ENCODE peak calls at places on chromosomes 3 and 15, in eight cellular contexts. V is naive thymus-derived CD8-positive, alpha-beta T cell; W is mesothelial cell of epicardium; E is NCI-H345; Z is activated naive CD8-positive, alpha-beta T cell treated with anti-CD3 and anti-CD28 coated beads, Interleukin-2, amount 50 U/mL, for 24 hours; A is DMS153; O is SK-N-SH; M is substantia nigra. J is an unnamed sample.
A peak's percentile ranks its signal among the peaks of the same experiment; 100 is the strongest.

GRCh38 chr3:127610105-127610504 is 11.9 kb downstream of the MCM2 start:
- DNase-seq in V (no peak), W (no peak), E (no peak), Z (no peak), A (no peak), O (no peak), M (no peak), J (no peak)

GRCh38 chr3:127714866-127715265 is 42.1 kb downstream of the ABTB1 start:
- DNase-seq in V (no peak), W (no peak), E (no peak), Z (no peak), A (no peak), O (no peak), M (no peak), J (no peak)

GRCh38 chr3:61820306-61820992 is 259.1 kb downstream of the PTPRG start:
- DNase-seq in V (no peak), W (no peak), E (no peak), Z (no peak), A (no peak), O (no peak), M (no peak), J (no peak)

GRCh38 chr3:42839616-42840015 is 30.4 kb downstream of the ACKR2 start:
- DNase-seq in V (peak; percentile 14), W (no peak), E (peak; percentile 23), Z (no peak), A (no peak), O (peak; percentile 66), M (peak; percentile 44), J (peak; percentile 68)

GRCh38 chr15:74789171-74789627 is 7.3 kb downstream of the CSK start:
- DNase-seq in V (no peak), W (no peak), E (no peak), Z (peak; percentile 35), A (no peak), O (no peak), M (no peak), J (no peak)

GRCh38 chr15:78243491-78243941 is 9.2 kb upstream of the ACSBG1 start:
- DNase-seq in V (no peak), W (no peak), E (no peak), Z (no peak), A (no peak), O (peak; percentile 66), M (peak; percentile 62), J (no peak)

GRCh38 chr3:33664195-33664594 is 53.9 kb downstream of the CLASP2 start:
- DNase-seq in V (no peak), W (no peak), E (no peak), Z (no peak), A (no peak), O (no peak), M (no peak), J (no peak)

GRCh38 chr3:139117883-139118760 is 73.4 kb upstream of the PRR23C start:
- DNase-seq in V (no peak), W (no peak), E (no peak), Z (no peak), A (no peak), O (no peak), M (no peak), J (no peak)

GRCh38 chr3:102224171-102224570 is 210.6 kb upstream of the ZPLD1 start:
- DNase-seq in V (no peak), W (no peak), E (no peak), Z (no peak), A (no peak), O (peak; percentile 9), M (no peak), J (peak; percentile 3)

GRCh38 chr15:97177135-97177704 is 783.3 kb upstream of the ARRDC4 start:
- DNase-seq in V (no peak), W (peak; percentile 55), E (no peak), Z (no peak), A (no peak), O (no peak), M (no peak), J (no peak)

GRCh38 chr3:115845986-115846385 is 222.7 kb downstream of the GAP43 start:
- DNase-seq in V (no peak), W (no peak), E (no peak), Z (no peak), A (no peak), O (no peak), M (no peak), J (no peak)

GRCh38 chr3:42084593-42084992 is 6.6 kb upstream of the TRAK1 start:
- DNase-seq in V (no peak), W (no peak), E (no peak), Z (no peak), A (no peak), O (no peak), M (no peak), J (no peak)

GRCh38 chr15:66038387-66039116 is 169.3 kb downstream of the RAB11A start:
- DNase-seq in V (no peak), W (no peak), E (no peak), Z (no peak), A (no peak), O (no peak), M (no peak), J (no peak)